ENCODE peak calls at places on chromosomes 12 and 14, in five cellular contexts. L is astrocyte, H is AG09309, B is astrocyte of the cerebellum, D is PC-3. C is an unnamed sample.
A peak's percentile ranks its signal among the peaks of the same experiment; 100 is the strongest.

GRCh38 chr12:103326190-103326589 is 169.6 kb downstream of the C12orf42 start:
- DNase-seq in H (no peak), L (no peak), B (no peak), D (peak; percentile 55), C (no peak)

GRCh38 chr12:52834727-52835001 is 553 bp upstream of the KRT79 start:
- DNase-seq in B (no peak), L (no peak), H (no peak), D (no peak), C (no peak)

GRCh38 chr12:119334459-119335170 is at the start of gene CCDC60:
- DNase-seq in B (no peak), H (no peak), D (no peak), L (no peak), C (no peak)

GRCh38 chr12:70365648-70366518 is at the start of gene KCNMB4:
- DNase-seq in H (no peak), D (peak; percentile 74), B (no peak), L (peak; percentile 18), C (peak; percentile 9)

GRCh38 chr14:79331820-79332219 is 879.5 kb downstream of the DIO2 start:
- DNase-seq in L (no peak), H (no peak), B (no peak), D (no peak), C (no peak)

GRCh38 chr12:105960319-105961076 is 178.3 kb downstream of the NUAK1 start:
- DNase-seq in L (peak; percentile 86), H (no peak), B (no peak), D (peak; percentile 75), C (no peak)

GRCh38 chr14:49954171-49954631 is 61.3 kb downstream of the ARF6 start:
- DNase-seq in B (no peak), L (no peak), D (no peak), H (no peak), C (peak; percentile 37)

GRCh38 chr12:243381-243780 is 19.3 kb downstream of the SLC6A13 start:
- DNase-seq in L (peak; percentile 11), D (no peak), H (no peak), B (no peak), C (no peak)

GRCh38 chr14:81766597-81766996 is 232.9 kb upstream of the SEL1L start:
- DNase-seq in H (no peak), B (no peak), D (no peak), L (no peak), C (no peak)

GRCh38 chr12:60227916-60228315 is 632.1 kb downstream of the SLC16A7 start:
- DNase-seq in L (no peak), D (no peak), H (no peak), B (no peak), C (no peak)

GRCh38 chr14:90444077-90444696 is 47.4 kb downstream of the CALM1 start:
- DNase-seq in H (no peak), L (no peak), D (peak; percentile 97), B (no peak), C (no peak)

GRCh38 chr14:32662234-32662633 is 276.4 kb upstream of the NPAS3 start:
- DNase-seq in L (no peak), D (peak; percentile 16), H (no peak), B (no peak), C (no peak)

GRCh38 chr14:45252356-45253069 is 489 bp downstream of the MIS18BP1 start:
- DNase-seq in D (peak; percentile 18), B (no peak), L (peak; percentile 6), H (no peak), C (peak; percentile 25)

GRCh38 chr12:52279683-52280318 is 5.4 kb downstream of the KRT86 start:
- DNase-seq in B (no peak), L (peak; percentile 66), D (peak; percentile 26), H (no peak), C (no peak)

GRCh38 chr14:31568671-31569070 is 7.5 kb downstream of the NUBPL start:
- DNase-seq in H (peak; percentile 1), B (no peak), D (no peak), L (no peak), C (peak; percentile 73)

GRCh38 chr14:76880432-76880831 is 54.2 kb downstream of the LRRC74A start:
- DNase-seq in D (no peak), B (no peak), L (no peak), H (no peak), C (no peak)

GRCh38 chr12:92034858-92035401 is 110.7 kb downstream of the BTG1 start:
- DNase-seq in H (peak; percentile 14), L (peak; percentile 71), D (peak; percentile 40), B (no peak), C (peak; percentile 66)

GRCh38 chr12:43981726-43982125 is 145.8 kb downstream of the TMEM117 start:
- DNase-seq in L (no peak), H (no peak), B (no peak), D (no peak), C (no peak)

GRCh38 chr12:41903014-41903702 is 241.5 kb downstream of the GXYLT1 start:
- DNase-seq in B (no peak), D (no peak), H (no peak), L (no peak), C (no peak)

GRCh38 chr14:94227029-94227428 is 52.9 kb downstream of the PPP4R4 start:
- DNase-seq in D (no peak), H (peak; percentile 11), L (peak; percentile 32), B (no peak), C (peak; percentile 78)

GRCh38 chr14:47148686-47149085 is 497.1 kb upstream of the RPL10L start:
- DNase-seq in D (no peak), L (no peak), H (no peak), B (no peak), C (no peak)

GRCh38 chr12:28489256-28489655 is 299.0 kb downstream of the CCDC91 start:
- DNase-seq in H (no peak), L (peak; percentile 69), B (no peak), D (no peak), C (peak; percentile 56)

GRCh38 chr12:123141615-123142517 is 9.0 kb downstream of the PITPNM2 start:
- DNase-seq in B (peak; percentile 72), L (peak; percentile 90), H (peak; percentile 32), D (peak; percentile 73), C (peak; percentile 75)

GRCh38 chr12:116236148-116236731 is 41.3 kb downstream of the MED13L start:
- DNase-seq in B (peak; percentile 44), H (peak; percentile 5), L (peak; percentile 46), D (peak; percentile 69), C (peak; percentile 64)

GRCh38 chr12:79407671-79408622 is 282.8 kb downstream of the PAWR start:
- DNase-seq in D (peak; percentile 94), H (peak; percentile 81), B (peak; percentile 90), L (peak; percentile 79), C (peak; percentile 94)

GRCh38 chr14:21382886-21383847 is 652 bp downstream of the SUPT16H start:
- DNase-seq in B (no peak), D (peak; percentile 49), L (peak; percentile 54), H (no peak), C (peak; percentile 54)
- H3K4me3 ChIP-seq in B (peak overlapping the region; percentile 78), D (peak overlapping the region; percentile 80), L (peak overlapping the region; percentile 98), H (peak overlapping the region; percentile 67), C (peak overlapping the region; percentile 99)

GRCh38 chr12:51217968-51218606 is at the start of gene POU6F1:
- DNase-seq in H (peak; percentile 38), D (peak; percentile 49), B (peak; percentile 55), L (peak; percentile 64), C (peak; percentile 73)
- TF ChIP-seq CTCF in H (peak; percentile 59), D (no peak), B (peak; percentile 61), L (peak; percentile 29), C (peak; percentile 76)

GRCh38 chr12:110109037-110109836 is 14.9 kb upstream of the IFT81 start:
- DNase-seq in B (peak; percentile 100), D (peak; percentile 96), L (peak; percentile 100), H (peak; percentile 100), C (peak; percentile 100)

GRCh38 chr12:110105961-110106540 is 18.1 kb upstream of the IFT81 start:
- DNase-seq in L (no peak), B (no peak), D (no peak), H (no peak), C (peak; percentile 31)

GRCh38 chr12:110107369-110108281 is 16.5 kb upstream of the IFT81 start:
- DNase-seq in H (peak; percentile 88), B (peak; percentile 74), L (peak; percentile 98), D (peak; percentile 31), C (peak; percentile 94)

GRCh38 chr12:110109837-110110535 is 14.2 kb upstream of the IFT81 start:
- DNase-seq in L (no peak), D (no peak), H (no peak), B (no peak), C (peak; percentile 25)

GRCh38 chr12:110108309-110109036 is 15.7 kb upstream of the IFT81 start:
- DNase-seq in B (no peak), H (no peak), D (no peak), L (no peak), C (no peak)
- H3K4me3 ChIP-seq in B (no peak overlapping the region), H (no peak overlapping the region), D (no peak overlapping the region), L (peak overlapping the region; percentile 13), C (no peak overlapping the region)

DNA sequence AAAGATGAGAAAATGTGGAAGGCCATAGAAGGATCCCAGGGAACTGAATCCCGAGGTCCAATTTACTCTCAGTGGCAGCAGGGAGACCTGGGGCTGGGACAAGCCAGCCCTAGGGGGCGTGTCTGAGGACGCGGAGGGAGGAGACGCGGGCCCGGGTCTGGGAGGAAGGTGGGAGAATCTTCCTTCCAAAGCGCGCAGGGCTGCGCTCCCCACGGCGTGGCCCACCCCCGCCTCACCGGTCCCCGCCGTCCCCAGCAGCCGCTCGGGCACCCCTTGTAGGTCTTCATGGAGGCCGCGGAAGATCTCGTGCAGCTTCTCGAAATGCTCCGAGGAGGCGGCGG is 323 bp downstream of the VTI1B start:
- DNase-seq in B (no peak), H (no peak), D (peak; percentile 74), L (peak; percentile 32), C (peak; percentile 30)
- TF ChIP-seq CTCF in B (peak; percentile 8), H (peak; percentile 22), D (peak; percentile 15), L (no peak), C (peak; percentile 26)

DNA sequence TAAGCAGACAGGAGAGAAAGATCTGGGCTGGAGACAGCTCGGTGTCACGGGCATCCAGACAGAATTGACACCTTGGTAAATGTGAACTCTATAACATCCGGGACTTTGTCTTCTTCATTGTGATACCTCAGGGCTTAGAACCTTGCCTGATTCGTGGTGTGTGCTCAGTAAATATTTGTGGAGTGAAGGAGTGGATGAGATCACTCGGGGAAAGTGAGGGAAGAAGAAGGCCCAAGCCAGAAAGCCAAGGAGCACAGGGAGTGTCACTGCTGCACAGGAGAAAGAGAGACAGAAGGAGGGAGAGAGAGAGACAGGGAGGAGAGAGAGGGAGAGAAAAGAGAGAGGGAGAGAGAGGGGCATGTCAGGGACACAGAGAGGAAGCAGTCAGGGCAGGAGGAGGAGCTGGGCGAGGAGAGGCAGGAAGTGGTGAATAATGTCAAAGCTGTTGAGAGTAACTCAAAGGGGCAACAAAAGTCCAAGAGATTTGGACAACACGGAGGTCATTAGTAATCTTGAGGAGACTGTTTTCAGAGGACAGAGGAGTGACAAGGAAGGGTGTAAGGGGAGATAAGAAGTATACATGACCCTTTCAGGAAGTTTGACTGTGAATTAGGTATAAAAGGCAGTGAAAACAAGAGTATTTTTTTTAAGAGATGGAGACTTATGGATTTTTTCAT is 141.6 kb upstream of the MAX start:
- DNase-seq in L (no peak), D (peak; percentile 82), B (no peak), H (no peak), C (peak; percentile 53)
- H3K4me3 ChIP-seq in L (no peak overlapping the region), D (peak overlapping the region; percentile 2), B (no peak overlapping the region), H (no peak overlapping the region), C (no peak overlapping the region)

GRCh38 chr12:76878899-76879709 is at the start of gene CSRP2:
- DNase-seq in D (peak; percentile 92), H (no peak), L (peak; percentile 79), B (peak; percentile 66), C (peak; percentile 74)
- TF ChIP-seq CTCF in D (no peak), H (peak; percentile 39), L (peak; percentile 24), B (peak; percentile 44), C (peak; percentile 50)

GRCh38 chr12:54412786-54413185 is 6.3 kb downstream of the ITGA5 start:
- DNase-seq in D (no peak), B (no peak), H (no peak), L (no peak), C (no peak)
- H3K4me3 ChIP-seq in D (no peak overlapping the region), B (no peak overlapping the region), H (no peak overlapping the region), L (no peak overlapping the region), C (no peak overlapping the region)

GRCh38 chr12:97556201-97556824 is 93.7 kb downstream of the RMST start:
- DNase-seq in D (peak; percentile 84), H (no peak), B (peak; percentile 86), L (peak; percentile 89), C (no peak)
- TF ChIP-seq CTCF in D (no peak), H (no peak), B (no peak), L (no peak), C (no peak)